ENCODE peak calls at places on chromosomes 4 and X, in five cellular contexts. B, F, W, G and I are unnamed samples.

GRCh38 chrX:19756577-19757131 is 130.7 kb downstream of the SH3KBP1 start:
- DNase-seq in B (no peak), W (no peak), F (no peak), G (no peak), I (no peak)

GRCh38 chr4:1202526-1203378 is 30.4 kb upstream of the SPON2 start:
- DNase-seq in W (no peak), B (no peak), G (no peak), F (peak), I (no peak)

GRCh38 chr4:7854697-7855370 is 84.8 kb downstream of the AFAP1 start:
- DNase-seq in W (no peak), G (peak), B (no peak), F (no peak), I (no peak)

GRCh38 chr4:6688879-6689505 is 4.7 kb upstream of the S100P start:
- DNase-seq in B (peak), F (no peak), G (no peak), W (peak), I (peak)

GRCh38 chr4:108237693-108238092 is 69.0 kb upstream of the LEF1 start:
- DNase-seq in G (no peak), B (no peak), F (no peak), W (no peak), I (no peak)

GRCh38 chrX:24231169-24231568 is 81.6 kb downstream of the ZFX start:
- DNase-seq in G (no peak), W (peak), F (no peak), B (no peak), I (no peak)

GRCh38 chr4:26183017-26183416 is 137.8 kb upstream of the RBPJ start:
- DNase-seq in F (no peak), G (no peak), W (no peak), B (no peak), I (no peak)

GRCh38 chrX:20267924-20268701 is 1.4 kb upstream of the RPS6KA3 start:
- DNase-seq in F (peak), B (no peak), W (no peak), G (no peak), I (no peak)

GRCh38 chr4:28879178-28879577 is 1841.0 kb upstream of the PCDH7 start:
- DNase-seq in F (no peak), G (no peak), W (no peak), B (no peak), I (no peak)

GRCh38 chrX:55767100-55767499 is 49.6 kb downstream of the RRAGB start:
- DNase-seq in F (no peak), G (no peak), B (no peak), W (no peak), I (no peak)

GRCh38 chr4:67104145-67104544 is 441.2 kb downstream of the CENPC start:
- DNase-seq in B (no peak), F (no peak), G (no peak), W (no peak), I (no peak)

GRCh38 chrX:111338095-111338698 is 67.9 kb upstream of the CAPN6 start:
- DNase-seq in W (no peak), F (no peak), B (no peak), G (no peak), I (no peak)

GRCh38 chrX:151488677-151489076 is 74.8 kb upstream of the PASD1 start:
- DNase-seq in F (peak), W (peak), B (peak), G (no peak), I (peak)

GRCh38 chr4:41878170-41878941 is 56.9 kb upstream of the TMEM33 start:
- DNase-seq in F (peak), B (no peak), G (no peak), W (no peak), I (no peak)

GRCh38 chrX:131975851-131976250 is 47.3 kb upstream of the STK26 start:
- DNase-seq in W (no peak), B (no peak), F (no peak), G (no peak), I (no peak)

GRCh38 chr4:2925496-2925895 is 37.7 kb downstream of the NOP14 start:
- DNase-seq in F (no peak), B (no peak), G (no peak), W (no peak), I (no peak)

GRCh38 chr4:8079031-8079885 is 79.4 kb downstream of the ABLIM2 start:
- DNase-seq in G (no peak), W (peak), B (peak), F (peak), I (no peak)

GRCh38 chrX:73977542-73978169 is 326.3 kb upstream of the ZCCHC13 start:
- DNase-seq in B (no peak), F (no peak), G (peak), W (no peak), I (no peak)

GRCh38 chr4:26525751-26526150 is 35.5 kb upstream of the CCKAR start:
- DNase-seq in W (no peak), G (no peak), B (no peak), F (no peak), I (no peak)

GRCh38 chr4:52199574-52200338 is 148.7 kb downstream of the SPATA18 start:
- DNase-seq in F (no peak), W (no peak), G (no peak), B (no peak), I (peak)

GRCh38 chrX:21721175-21721574 is 36.7 kb downstream of the SMPX start:
- DNase-seq in G (no peak), W (no peak), F (no peak), B (no peak), I (no peak)

GRCh38 chr4:166816901-166817300 is 417.4 kb downstream of the SPOCK3 start:
- DNase-seq in G (no peak), F (no peak), W (no peak), B (peak), I (no peak)

GRCh38 chrX:67720344-67720743 is 176.5 kb downstream of the AR start:
- DNase-seq in F (no peak), W (no peak), B (no peak), G (no peak), I (no peak)

GRCh38 chrX:10725071-10725470 is 104.7 kb upstream of the MID1 start:
- DNase-seq in G (no peak), F (peak), W (peak), B (peak), I (no peak)

GRCh38 chrX:153970398-153971123 is 1.1 kb downstream of the HCFC1 start:
- DNase-seq in B (peak), G (no peak), W (peak), F (peak), I (peak)

GRCh38 chr4:163679189-163679588 is 184.7 kb downstream of the TMA16 start:
- DNase-seq in B (peak), F (peak), G (no peak), W (peak), I (peak)

GRCh38 chrX:18714910-18715309 is 7.5 kb downstream of the PPEF1 start:
- DNase-seq in B (no peak), G (no peak), W (no peak), F (no peak), I (no peak)

GRCh38 chr4:70613893-70614572 is 14.5 kb upstream of the ENAM start:
- DNase-seq in W (no peak), B (no peak), G (no peak), F (no peak), I (no peak)

GRCh38 chr4:13476915-13477314 is 7.2 kb downstream of the RAB28 start:
- DNase-seq in B (no peak), W (peak), F (no peak), G (no peak), I (no peak)

GRCh38 chr4:134533068-134533467 is 331.5 kb upstream of the PABPC4L start:
- DNase-seq in F (no peak), W (no peak), G (no peak), B (no peak), I (no peak)

GRCh38 chr4:134216436-134216835 is 14.8 kb upstream of the PABPC4L start:
- DNase-seq in G (no peak), W (no peak), B (no peak), F (no peak), I (no peak)

GRCh38 chr4:98113005-98113404 is 30.3 kb downstream of the STPG2 start:
- DNase-seq in F (no peak), W (peak), B (peak), G (no peak), I (peak)

GRCh38 chr4:82748176-82748575 is 50.4 kb downstream of the SCD5 start:
- DNase-seq in W (no peak), B (no peak), G (no peak), F (no peak), I (no peak)

GRCh38 chrX:14837155-14837554 is 35.7 kb downstream of the FANCB start:
- DNase-seq in F (no peak), G (no peak), W (no peak), B (no peak), I (no peak)

GRCh38 chr4:168993724-168994510 is 16.1 kb downstream of the CBR4 start:
- DNase-seq in B (no peak), F (no peak), G (no peak), W (no peak), I (no peak)

GRCh38 chr4:89434364-89434988 is 126.9 kb upstream of the GPRIN3 start:
- DNase-seq in B (peak), G (no peak), F (peak), W (peak), I (no peak)

GRCh38 chr4:4921077-4921476 is 61.6 kb downstream of the MSX1 start:
- DNase-seq in W (no peak), G (no peak), F (no peak), B (no peak), I (no peak)

GRCh38 chr4:84238247-84239090 is 260.6 kb downstream of the NKX6-1 start:
- DNase-seq in F (no peak), W (no peak), B (no peak), G (no peak), I (no peak)

GRCh38 chr4:79197275-79198009 is 128.4 kb downstream of the NAA11 start:
- DNase-seq in B (no peak), G (no peak), W (no peak), F (no peak), I (no peak)

GRCh38 chr4:94595013-94595412 is 143.3 kb downstream of the PDLIM5 start:
- DNase-seq in W (peak), F (no peak), B (no peak), G (no peak), I (no peak)
- TF ChIP-seq FOXM1 in W (no peak), F (no peak), B (no peak), G (no peak), I (no peak)

GRCh38 chrX:123859828-123860505 is at the start of gene XIAP:
- DNase-seq in W (peak), G (peak), B (peak), F (peak), I (peak)
- TF ChIP-seq FOXM1 in W (no peak), G (no peak), B (no peak), F (no peak), I (no peak)

GRCh38 chr4:110553197-110553596 is 69.7 kb downstream of the PITX2 start:
- DNase-seq in B (no peak), G (no peak), W (no peak), F (no peak), I (no peak)

GRCh38 chr4:110544594-110544993 is 68.6 kb downstream of the ENPEP start:
- DNase-seq in G (no peak), B (no peak), F (no peak), W (no peak), I (no peak)

DNA sequence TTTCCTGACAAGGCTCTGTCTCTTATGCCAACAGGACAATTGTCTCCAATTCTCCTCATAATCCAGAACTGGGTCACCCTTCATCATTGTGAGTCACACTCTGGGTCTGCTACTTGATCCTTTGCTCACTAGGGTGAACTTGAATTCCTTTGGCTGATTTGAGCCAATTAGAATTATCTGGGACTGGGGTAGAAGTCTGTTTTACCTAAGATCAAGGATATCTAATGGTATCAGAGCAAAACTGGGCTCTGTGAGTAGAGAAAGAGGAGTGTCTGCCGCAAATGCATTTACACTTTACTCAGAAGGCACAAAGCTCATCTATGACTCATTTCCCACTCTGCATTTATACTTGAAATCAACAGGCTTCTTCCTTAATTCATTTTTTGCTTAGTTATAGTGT is 72.6 kb downstream of the PITX2 start:
- DNase-seq in G (no peak), F (no peak), B (no peak), W (no peak), I (no peak)
- TF ChIP-seq FOXM1 in G (no peak), F (no peak), B (no peak), W (no peak), I (no peak)

GRCh38 chr4:170687751-170688150 is 598.0 kb upstream of the AADAT start:
- DNase-seq in F (no peak), G (no peak), B (no peak), W (no peak), I (no peak)
- TF ChIP-seq FOXM1 in F (no peak), G (no peak), B (no peak), W (no peak), I (no peak)